ENCODE peak calls at places on chromosomes 16 and 17, in seven cellular contexts. X is tibial nerve, R is mucosa of descending colon, Z is astrocyte of the cerebellum, U is lower leg skin, C is transverse colon, J is kidney. B is an unnamed sample.

GRCh38 chr16:57377080-57377841 is 5.0 kb downstream of the CX3CL1 start:
- DNase-seq in X (no peak), R (no peak), Z (no peak), U (no peak), C (no peak), J (no peak), B (no peak)

GRCh38 chr16:82736161-82736697 is 109.5 kb downstream of the CDH13 start:
- DNase-seq in X (no peak), R (no peak), Z (no peak), U (no peak), C (no peak), J (no peak), B (no peak)

GRCh38 chr16:7597677-7598076 is 265.0 kb downstream of the RBFOX1 start:
- DNase-seq in X (no peak), R (no peak), Z (peak), U (no peak), C (no peak), J (no peak), B (no peak)

GRCh38 chr17:7363311-7363710 is 8.4 kb downstream of the TMEM95 start:
- DNase-seq in X (no peak), R (no peak), Z (no peak), U (no peak), C (no peak), J (peak), B (no peak)

GRCh38 chr17:64399767-64400156 is 9.1 kb upstream of the PECAM1 start:
- DNase-seq in X (no peak), R (no peak), Z (no peak), U (no peak), C (no peak), J (no peak), B (no peak)

GRCh38 chr16:87165151-87165550 is 152.0 kb downstream of the C16orf95 start:
- DNase-seq in X (no peak), R (no peak), Z (no peak), U (no peak), C (no peak), J (no peak), B (no peak)

GRCh38 chr17:30831257-30831656 is 509 bp upstream of the ATAD5 start:
- DNase-seq in X (no peak), R (no peak), Z (no peak), U (no peak), C (no peak), J (no peak), B (peak)

GRCh38 chr17:59842901-59843652 is 49.7 kb downstream of the TUBD1 start:
- DNase-seq in X (no peak), R (peak), Z (peak), U (peak), C (peak), J (peak), B (peak)

GRCh38 chr17:81432873-81433451 is 37.7 kb downstream of the BAHCC1 start:
- DNase-seq in X (no peak), R (no peak), Z (no peak), U (no peak), C (no peak), J (peak), B (no peak)

GRCh38 chr17:57697197-57697596 is 47.9 kb downstream of the CCDC182 start:
- DNase-seq in X (no peak), R (no peak), Z (no peak), U (no peak), C (no peak), J (no peak), B (no peak)

GRCh38 chr17:31811021-31811565 is 48.0 kb downstream of the COPRS start:
- DNase-seq in X (no peak), R (no peak), Z (no peak), U (no peak), C (no peak), J (no peak), B (peak)

GRCh38 chr17:71764507-71764906 is 356.3 kb upstream of the SOX9 start:
- DNase-seq in X (no peak), R (peak), Z (no peak), U (no peak), C (peak), J (no peak), B (no peak)

GRCh38 chr17:15268003-15268402 is 2.9 kb upstream of the PMP22 start:
- DNase-seq in X (no peak), R (no peak), Z (no peak), U (no peak), C (no peak), J (no peak), B (no peak)

GRCh38 chr17:42067371-42068180 is 17.2 kb upstream of the C17orf113 start:
- DNase-seq in X (peak), R (peak), Z (peak), U (peak), C (peak), J (peak), B (peak)

GRCh38 chr17:66858182-66859083 is 23.5 kb downstream of the CACNG5 start:
- DNase-seq in X (no peak), R (no peak), Z (no peak), U (peak), C (no peak), J (peak), B (no peak)

GRCh38 chr17:48023408-48024148 is 14.0 kb downstream of the COPZ2 start:
- DNase-seq in X (peak), R (peak), Z (no peak), U (peak), C (peak), J (peak), B (peak)

GRCh38 chr16:11667221-11667823 is 933 bp upstream of the SNN start:
- DNase-seq in X (no peak), R (no peak), Z (no peak), U (no peak), C (no peak), J (peak), B (no peak)

GRCh38 chr16:56289412-56289811 is 98.1 kb downstream of the GNAO1 start:
- DNase-seq in X (no peak), R (no peak), Z (no peak), U (no peak), C (no peak), J (no peak), B (no peak)

GRCh38 chr16:4689091-4689671 is 4.2 kb upstream of the NUDT16L1 start:
- DNase-seq in X (no peak), R (no peak), Z (no peak), U (peak), C (no peak), J (peak), B (no peak)

GRCh38 chr17:75319818-75320691 is 30.8 kb upstream of the SLC25A19 start:
- DNase-seq in X (no peak), R (no peak), Z (peak), U (no peak), C (peak), J (no peak), B (peak)

GRCh38 chr17:45036696-45037095 is 14.7 kb downstream of the DCAKD start:
- DNase-seq in X (no peak), R (no peak), Z (no peak), U (no peak), C (peak), J (no peak), B (no peak)
- H3K4me3 ChIP-seq in X (no peak), R (no peak), Z (no peak), U (no peak), C (no peak), J (no peak), B (no peak)

DNA sequence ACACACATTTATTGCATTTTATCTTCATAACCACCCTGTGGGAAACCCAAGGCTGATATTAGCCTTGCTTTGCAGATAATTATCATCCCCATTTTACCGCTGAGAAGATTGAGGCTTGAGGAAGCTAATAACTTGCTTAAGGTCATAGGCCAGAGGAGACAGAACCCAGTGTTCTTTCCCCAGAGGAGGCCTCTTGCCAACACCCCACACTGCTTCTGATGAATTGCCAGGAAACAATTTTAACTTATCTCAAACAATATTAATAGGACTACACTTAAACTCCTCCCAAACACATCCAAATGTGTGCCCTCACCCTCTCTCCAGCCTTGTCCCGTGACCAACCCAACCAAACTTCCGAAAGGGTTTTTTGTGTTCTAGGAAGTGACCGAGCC is 2.1 kb upstream of the SPG7 start:
- DNase-seq in X (no peak), R (no peak), Z (no peak), U (no peak), C (no peak), J (no peak), B (peak)
- H3K4me3 ChIP-seq in X (no peak), R (no peak), Z (no peak), U (no peak), C (no peak), J (peak), B (no peak)

GRCh38 chr16:2035431-2036199 is 8.9 kb downstream of the NHERF2 start:
- DNase-seq in X (peak), R (no peak), Z (peak), U (no peak), C (peak), J (peak), B (peak)

GRCh38 chr16:2037115-2037514 is 10.4 kb downstream of the NHERF2 start:
- DNase-seq in X (no peak), R (no peak), Z (no peak), U (no peak), C (no peak), J (no peak), B (no peak)

GRCh38 chr16:2036200-2036966 is 9.7 kb downstream of the NHERF2 start:
- DNase-seq in X (no peak), R (no peak), Z (no peak), U (no peak), C (no peak), J (peak), B (no peak)

GRCh38 chr16:2033057-2033911 is 6.6 kb downstream of the NHERF2 start:
- DNase-seq in X (no peak), R (no peak), Z (no peak), U (no peak), C (peak), J (peak), B (peak)

GRCh38 chr16:2034695-2035430 is 8.2 kb downstream of the NHERF2 start:
- DNase-seq in X (no peak), R (no peak), Z (no peak), U (no peak), C (no peak), J (peak), B (no peak)
- H3K4me3 ChIP-seq in X (peak), R (no peak), Z (no peak), U (no peak), C (peak), J (peak), B (no peak)

GRCh38 chr17:78154903-78155811 is 9.0 kb downstream of the C17orf99 start:
- DNase-seq in X (no peak), R (no peak), Z (no peak), U (no peak), C (peak), J (no peak), B (no peak)
- H3K4me3 ChIP-seq in X (no peak), R (no peak), Z (no peak), U (no peak), C (no peak), J (no peak), B (no peak)

GRCh38 chr17:50146927-50147640 is 3.4 kb downstream of the PPP1R9B start:
- DNase-seq in X (no peak), R (no peak), Z (no peak), U (no peak), C (no peak), J (no peak), B (no peak)

GRCh38 chr17:50144845-50145531 is 5.5 kb downstream of the PPP1R9B start:
- DNase-seq in X (no peak), R (no peak), Z (no peak), U (no peak), C (no peak), J (peak), B (no peak)

GRCh38 chr17:50147841-50148225 is 2.6 kb downstream of the PPP1R9B start:
- DNase-seq in X (no peak), R (no peak), Z (no peak), U (no peak), C (peak), J (no peak), B (no peak)

GRCh38 chr17:50145532-50146229 is 4.8 kb downstream of the PPP1R9B start:
- DNase-seq in X (no peak), R (no peak), Z (no peak), U (no peak), C (no peak), J (no peak), B (no peak)

DNA sequence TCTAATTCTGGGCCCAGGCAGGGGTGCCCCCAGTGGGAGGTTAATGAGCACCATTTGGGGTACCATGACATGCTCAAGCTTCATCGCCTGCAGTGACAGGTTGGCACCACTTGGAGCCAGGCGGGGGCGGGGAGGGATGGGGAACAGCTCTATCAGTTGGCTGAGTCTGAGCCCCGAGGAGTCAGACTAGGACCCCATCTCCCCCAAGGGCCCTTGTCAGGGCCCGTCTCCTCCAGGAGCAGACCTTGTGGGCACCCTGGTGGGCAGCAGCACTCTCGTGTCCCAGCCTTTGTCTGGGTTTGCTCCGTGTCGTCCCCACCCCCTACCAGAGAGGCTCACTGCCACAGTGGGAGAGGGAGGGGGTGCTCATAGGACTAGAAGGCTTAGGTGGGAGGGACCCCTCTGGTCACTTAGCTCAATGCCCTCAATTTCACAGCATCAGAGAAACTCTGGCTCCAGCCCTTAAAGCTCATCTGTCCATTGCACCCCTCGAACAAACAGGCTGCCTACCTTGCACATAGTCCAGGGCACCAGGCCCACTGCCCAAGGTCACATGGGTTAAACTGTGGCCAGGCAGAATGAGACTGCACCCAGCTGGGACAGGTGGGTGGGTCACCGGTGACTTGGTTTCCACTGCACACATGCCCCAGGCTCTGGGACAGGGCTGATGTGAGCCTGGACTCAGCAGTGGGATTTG is 4.1 kb downstream of the PPP1R9B start:
- DNase-seq in X (no peak), R (no peak), Z (no peak), U (no peak), C (no peak), J (no peak), B (no peak)
- H3K4me3 ChIP-seq in X (peak), R (no peak), Z (peak), U (no peak), C (no peak), J (no peak), B (peak)

DNA sequence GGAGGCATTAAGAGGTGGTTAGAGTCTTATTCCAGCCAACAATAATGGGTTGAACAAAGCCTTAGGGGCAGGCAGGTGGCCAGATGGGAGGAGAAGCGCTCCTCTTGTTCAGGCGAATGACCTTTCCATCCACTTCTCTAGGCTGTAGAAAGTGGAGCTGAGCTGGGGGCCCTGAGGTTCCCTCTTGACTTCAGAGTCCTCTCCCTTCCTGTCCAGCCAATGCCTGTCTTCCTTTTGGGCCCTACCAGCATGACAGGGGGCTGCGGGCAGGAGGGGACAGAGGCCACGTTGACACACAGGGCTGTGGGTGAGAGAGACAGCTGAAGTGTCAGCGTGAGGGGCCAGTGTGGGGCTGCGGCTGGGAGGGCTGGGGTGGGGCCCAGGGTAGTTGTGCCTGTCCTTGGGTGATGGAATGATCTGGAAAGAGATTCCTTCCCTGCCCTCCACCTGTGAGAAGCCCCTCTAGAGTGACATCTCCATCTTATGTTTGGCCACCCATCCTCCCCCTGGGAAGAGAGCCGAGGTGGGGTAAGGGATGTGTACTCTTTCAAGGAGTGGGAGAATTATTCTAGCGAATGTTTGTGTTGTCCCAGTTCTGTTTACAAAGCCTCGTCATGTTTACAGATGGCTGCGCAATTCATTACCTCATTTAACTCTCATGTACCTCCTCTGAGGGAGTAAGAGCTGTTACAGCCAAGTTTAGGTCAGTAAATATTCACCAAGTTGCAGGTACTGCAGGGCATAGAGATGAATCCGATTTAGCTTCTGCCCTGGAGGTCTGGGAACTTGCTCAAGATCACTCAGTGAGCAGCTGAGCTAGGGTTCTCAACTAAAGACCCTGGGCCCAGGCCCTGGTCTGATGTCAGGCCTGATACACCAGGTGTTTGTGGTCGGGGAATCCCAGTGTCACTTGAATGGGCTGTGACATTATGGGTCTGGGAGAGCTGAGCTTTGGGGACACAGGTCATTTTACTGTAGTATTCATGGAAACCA is 3.3 kb downstream of the ERBB2 start:
- DNase-seq in X (no peak), R (peak), Z (no peak), U (no peak), C (no peak), J (no peak), B (peak)
- H3K4me3 ChIP-seq in X (no peak), R (no peak), Z (no peak), U (no peak), C (no peak), J (peak), B (no peak)

GRCh38 chr16:68328151-68328859 is 17.5 kb downstream of the PRMT7 start:
- DNase-seq in X (peak), R (peak), Z (peak), U (peak), C (peak), J (peak), B (peak)

GRCh38 chr16:68328860-68329370 is 18.1 kb downstream of the PRMT7 start:
- DNase-seq in X (no peak), R (no peak), Z (no peak), U (no peak), C (no peak), J (no peak), B (no peak)

GRCh38 chr16:68335175-68335574 is 24.4 kb downstream of the PRMT7 start:
- DNase-seq in X (no peak), R (no peak), Z (no peak), U (no peak), C (no peak), J (peak), B (peak)

GRCh38 chr16:68331879-68332410 is 21.1 kb downstream of the PRMT7 start:
- DNase-seq in X (no peak), R (no peak), Z (peak), U (no peak), C (no peak), J (no peak), B (peak)

GRCh38 chr16:68332411-68333121 is 21.7 kb downstream of the PRMT7 start:
- DNase-seq in X (no peak), R (no peak), Z (peak), U (no peak), C (peak), J (peak), B (peak)
- H3K4me3 ChIP-seq in X (no peak), R (no peak), Z (no peak), U (no peak), C (no peak), J (no peak), B (no peak)

GRCh38 chr17:40349477-40350409 is 14.8 kb downstream of the GJD3 start:
- DNase-seq in X (no peak), R (peak), Z (no peak), U (no peak), C (no peak), J (no peak), B (peak)
- H3K4me3 ChIP-seq in X (no peak), R (no peak), Z (no peak), U (no peak), C (no peak), J (no peak), B (peak)

DNA sequence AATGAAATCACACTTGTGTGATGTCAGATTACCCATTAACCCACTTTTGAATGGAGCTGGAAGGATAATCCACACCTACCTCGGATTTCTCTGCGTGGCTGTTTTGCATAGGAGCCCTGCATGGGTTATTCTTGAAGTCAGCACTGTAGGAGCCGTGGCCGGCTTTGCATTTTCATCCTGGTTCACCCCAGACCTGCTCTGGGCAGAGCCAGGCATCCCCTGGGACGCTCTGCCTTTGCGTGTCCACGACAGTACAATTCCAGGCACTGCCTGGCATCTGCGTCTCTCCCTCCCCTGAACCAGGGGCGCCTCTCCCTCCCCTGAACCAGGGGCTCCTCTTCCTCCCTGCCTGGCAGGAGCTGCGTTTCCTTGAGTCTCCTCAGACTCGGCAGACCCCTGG is 29.7 kb upstream of the ZNF750 start:
- DNase-seq in X (no peak), R (peak), Z (no peak), U (no peak), C (no peak), J (peak), B (no peak)
- H3K4me3 ChIP-seq in X (no peak), R (no peak), Z (no peak), U (no peak), C (no peak), J (no peak), B (no peak)

GRCh38 chr17:17366941-17367885 is 64.0 kb downstream of the NT5M start:
- DNase-seq in X (no peak), R (no peak), Z (no peak), U (no peak), C (no peak), J (no peak), B (no peak)
- H3K4me3 ChIP-seq in X (no peak), R (no peak), Z (no peak), U (no peak), C (no peak), J (no peak), B (no peak)

B was measured in fibroblast of the aortic adventitia.